ENCODE peak calls at places on chromosomes 4 and X, in six cellular contexts. M is A549, O is AG04450, T is psoas muscle, N is lower lobe of right lung, U is right atrium auricular region. I is an unnamed sample.

GRCh38 chr4:145533011-145533410 is 51.4 kb downstream of the SMAD1 start:
- DNase-seq in U (no peak), O (no peak), T (no peak), M (no peak), N (no peak), I (no peak)

GRCh38 chrX:115018040-115018647 is 728 bp upstream of the IL13RA2 start:
- DNase-seq in U (no peak), N (no peak), T (no peak), M (no peak), O (no peak), I (no peak)

GRCh38 chr4:126465341-126465740 is 1150.6 kb downstream of the FAT4 start:
- DNase-seq in U (no peak), O (no peak), N (no peak), M (no peak), T (no peak), I (no peak)

GRCh38 chr4:122963222-122963621 is 40.8 kb upstream of the NUDT6 start:
- DNase-seq in O (no peak), U (no peak), N (no peak), T (no peak), M (no peak), I (no peak)

GRCh38 chr4:1171306-1172227 is 816 bp downstream of the SPON2 start:
- DNase-seq in T (peak), M (no peak), O (no peak), U (no peak), N (no peak), I (no peak)

GRCh38 chr4:646460-646859 is 21.1 kb downstream of the PDE6B start:
- DNase-seq in N (peak), T (peak), M (no peak), U (no peak), O (no peak), I (no peak)

GRCh38 chr4:110518889-110519490 is 43.0 kb downstream of the ENPEP start:
- DNase-seq in O (no peak), U (no peak), M (no peak), N (no peak), T (no peak), I (no peak)

GRCh38 chrX:148958896-148959295 is 458.5 kb downstream of the AFF2 start:
- DNase-seq in T (no peak), N (no peak), U (no peak), O (no peak), M (no peak), I (no peak)

GRCh38 chr4:119854364-119854763 is 212.3 kb downstream of the MAD2L1 start:
- DNase-seq in T (no peak), N (no peak), O (peak), M (no peak), U (no peak), I (no peak)

GRCh38 chrX:152989292-152989658 is 4.6 kb downstream of the PNMA5 start:
- DNase-seq in U (no peak), N (no peak), T (no peak), M (no peak), O (no peak), I (no peak)

GRCh38 chr4:87913871-87914270 is 61.6 kb upstream of the SPP1 start:
- DNase-seq in U (no peak), O (no peak), T (no peak), M (no peak), N (no peak), I (no peak)

GRCh38 chr4:183798249-183798920 is 106.7 kb upstream of the STOX2 start:
- DNase-seq in N (peak), T (no peak), O (no peak), U (no peak), M (no peak), I (no peak)

GRCh38 chr4:722181-722725 is 16.6 kb downstream of the PCGF3 start:
- DNase-seq in M (no peak), O (no peak), U (no peak), T (no peak), N (no peak), I (no peak)

GRCh38 chr4:127782025-127782274 is 172 bp upstream of the HSPA4L start:
- DNase-seq in M (peak), T (no peak), O (peak), U (peak), N (peak), I (peak)

GRCh38 chr4:56787380-56787779 is 34.1 kb downstream of the SPINK2 start:
- DNase-seq in M (no peak), N (no peak), T (no peak), U (no peak), O (no peak), I (no peak)

GRCh38 chrX:153662266-153662665 is 11.3 kb downstream of the PNCK start:
- DNase-seq in M (no peak), N (peak), O (no peak), T (no peak), U (no peak), I (peak)

GRCh38 chr4:149972407-149972806 is 105.8 kb upstream of the DCLK2 start:
- DNase-seq in N (no peak), M (no peak), O (no peak), U (no peak), T (no peak), I (no peak)

GRCh38 chrX:46589977-46590723 is 16.6 kb downstream of the CHST7 start:
- DNase-seq in O (no peak), U (no peak), N (no peak), T (no peak), M (no peak), I (no peak)

DNA sequence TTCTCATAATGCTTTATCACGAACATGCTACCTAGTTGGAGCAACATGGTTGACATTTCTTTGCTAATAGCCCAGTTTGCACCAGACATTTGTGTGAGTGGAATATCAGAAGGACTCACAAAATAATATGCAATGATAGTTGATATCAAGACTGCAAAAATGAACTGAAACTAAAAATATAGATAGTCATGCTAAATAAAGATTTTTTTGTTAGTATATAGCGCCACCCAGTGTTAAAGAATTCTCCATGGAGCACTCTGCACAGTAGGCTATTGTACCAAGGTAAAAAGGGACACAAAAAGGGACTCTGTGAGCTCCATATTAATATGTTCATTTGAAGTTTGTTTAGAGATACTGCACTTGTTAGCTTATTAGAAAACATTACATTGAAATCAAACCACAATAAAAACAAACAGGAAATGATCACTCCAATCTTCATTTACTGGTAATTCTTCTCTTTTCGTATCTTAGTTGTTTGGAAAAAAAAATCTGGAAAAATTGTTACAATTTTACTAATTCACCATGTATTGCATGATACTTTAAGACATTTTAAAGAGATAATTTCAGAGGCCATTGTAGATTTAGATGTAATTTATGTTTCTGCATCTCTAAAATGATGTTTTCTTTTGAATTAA is 1509.6 kb downstream of the ADGRL3 start:
- DNase-seq in O (no peak), U (no peak), N (no peak), T (no peak), M (no peak), I (no peak)
- TF ChIP-seq CTCF in O (no peak), U (peak), N (peak), T (peak), M (no peak), I (peak)

GRCh38 chr4:7491915-7492314 is 57.2 kb upstream of the PSAPL1 start:
- DNase-seq in M (no peak), T (no peak), O (no peak), U (no peak), N (no peak), I (no peak)
- TF ChIP-seq CTCF in M (no peak), T (no peak), O (no peak), U (no peak), N (no peak), I (no peak)

DNA sequence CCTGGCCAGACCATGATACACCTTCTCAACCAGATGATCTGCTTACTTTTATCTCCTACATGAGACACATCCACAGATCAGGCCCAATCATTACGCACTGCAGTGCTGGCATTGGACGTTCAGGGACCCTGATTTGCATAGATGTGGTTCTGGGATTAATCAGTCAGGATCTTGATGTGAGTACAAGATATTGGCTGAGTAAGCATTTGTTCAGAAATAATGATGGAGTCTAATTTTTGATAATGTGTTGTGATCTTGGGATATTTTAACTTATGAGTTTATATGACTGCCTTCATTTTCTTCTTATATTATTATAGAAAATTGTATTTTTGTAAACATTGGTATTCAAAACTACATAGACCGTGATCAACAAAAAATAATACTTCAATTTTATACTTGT is 39.4 kb downstream of the SLC10A6 start:
- DNase-seq in T (no peak), N (no peak), M (no peak), O (no peak), U (no peak), I (no peak)
- TF ChIP-seq CTCF in T (no peak), N (no peak), M (no peak), O (no peak), U (no peak), I (no peak)

GRCh38 chrX:65985922-65986588 is 53.8 kb downstream of the VSIG4 start:
- DNase-seq in O (peak), M (peak), N (no peak), T (no peak), U (no peak), I (no peak)
- TF ChIP-seq CTCF in O (peak), M (peak), N (peak), T (peak), U (no peak), I (peak)

GRCh38 chr4:114208747-114209146 is 229.3 kb upstream of the ARSJ start:
- DNase-seq in U (no peak), M (no peak), T (no peak), O (no peak), N (no peak), I (no peak)
- TF ChIP-seq CTCF in U (no peak), M (no peak), T (no peak), O (no peak), N (no peak), I (peak)

DNA sequence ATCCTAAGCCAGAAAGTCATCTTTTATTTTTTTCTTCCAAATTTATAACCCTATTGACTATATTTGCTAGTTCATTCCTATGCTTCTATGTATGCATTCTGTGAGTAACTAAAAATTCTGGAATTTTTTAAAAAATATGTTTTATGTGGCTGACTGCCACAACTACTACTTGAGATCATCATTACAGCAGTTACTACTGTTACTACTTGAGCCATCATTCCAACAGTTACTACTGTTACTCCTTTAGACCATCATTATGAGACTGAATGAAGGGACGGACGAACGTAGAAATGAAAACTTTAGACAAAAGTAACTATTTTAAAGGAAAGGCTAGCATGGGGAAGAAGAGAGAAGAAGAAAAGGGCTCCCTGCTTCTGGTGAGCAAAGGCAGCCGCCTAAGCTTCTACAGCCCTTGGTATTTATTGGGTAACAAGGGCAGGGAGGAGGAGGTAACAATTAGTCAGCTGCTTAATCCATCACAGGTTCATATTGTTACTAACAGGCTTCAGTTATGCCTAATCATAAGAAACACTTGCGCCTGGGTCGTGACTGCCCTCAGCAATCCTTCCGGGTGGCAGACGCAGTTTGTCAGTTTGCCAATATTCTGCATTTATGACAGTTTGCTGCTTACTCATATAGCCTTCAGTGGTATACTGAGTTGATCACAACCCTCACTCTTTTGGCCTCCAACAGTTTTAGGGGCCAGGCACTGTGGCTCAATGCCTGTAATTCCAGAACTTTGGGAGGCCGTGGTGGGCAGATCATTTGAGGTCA is 80.5 kb downstream of the PDLIM5 start:
- DNase-seq in M (no peak), U (no peak), N (no peak), O (no peak), T (peak), I (no peak)
- TF ChIP-seq CTCF in M (no peak), U (no peak), N (no peak), O (no peak), T (no peak), I (no peak)

GRCh38 chrX:136555694-136556093 is 23.7 kb downstream of the VGLL1 start:
- DNase-seq in O (no peak), T (no peak), M (no peak), N (no peak), U (no peak), I (no peak)
- TF ChIP-seq CTCF in O (no peak), T (no peak), M (no peak), N (no peak), U (no peak), I (no peak)